ENCODE peak calls at places on chromosomes 2 and 18, in five cellular contexts. F is upper lobe of left lung, L is H54, N is breast epithelium, H is A549. D is an unnamed sample.
A peak's percentile ranks its signal among the peaks of the same experiment; 100 is the strongest.

GRCh38 chr2:203366639-203367466 is 38.7 kb downstream of the ABI2 start:
- DNase-seq in L (no peak), F (no peak), H (no peak), N (no peak), D (no peak)

GRCh38 chr2:180753809-180754761 is 226.3 kb upstream of the UBE2E3 start:
- DNase-seq in H (no peak), N (no peak), F (no peak), L (no peak), D (peak; percentile 35)

GRCh38 chr2:26613241-26614204 is 27.6 kb downstream of the CIB4 start:
- DNase-seq in N (no peak), F (peak; percentile 54), L (no peak), H (no peak), D (no peak)

GRCh38 chr2:216624251-216624650 is 9.0 kb upstream of the IGFBP2 start:
- DNase-seq in F (no peak), H (no peak), N (no peak), L (no peak), D (no peak)

GRCh38 chr2:30232027-30232800 is 880 bp downstream of the LBH start:
- DNase-seq in H (peak; percentile 47), F (peak; percentile 92), N (peak; percentile 63), L (no peak), D (peak; percentile 45)

GRCh38 chr2:26184555-26185303 is 11.8 kb downstream of the GAREM2 start:
- DNase-seq in N (no peak), F (peak; percentile 98), L (no peak), H (peak; percentile 94), D (peak; percentile 88)

GRCh38 chr2:163132850-163133249 is 294.3 kb upstream of the KCNH7 start:
- DNase-seq in L (no peak), N (no peak), H (peak; percentile 1), F (no peak), D (peak; percentile 18)

GRCh38 chr18:72762505-72763122 is 105.2 kb downstream of the NETO1 start:
- DNase-seq in L (no peak), H (peak; percentile 6), F (no peak), N (no peak), D (peak; percentile 60)

GRCh38 chr2:144659731-144660275 is 139.9 kb upstream of the ZEB2 start:
- DNase-seq in H (no peak), N (no peak), F (no peak), L (peak; percentile 43), D (peak; percentile 73)

GRCh38 chr2:141703506-141703905 is 427.3 kb downstream of the LRP1B start:
- DNase-seq in L (no peak), H (no peak), F (no peak), N (no peak), D (no peak)

GRCh38 chr18:9910071-9910470 is 3.7 kb upstream of the VAPA start:
- DNase-seq in H (no peak), L (no peak), N (no peak), F (no peak), D (no peak)

GRCh38 chr2:58981237-58981636 is 740.1 kb upstream of the FANCL start:
- DNase-seq in N (no peak), H (no peak), F (no peak), L (no peak), D (no peak)

GRCh38 chr2:195410272-195410671 is 246.8 kb upstream of the SLC39A10 start:
- DNase-seq in N (no peak), L (no peak), F (no peak), H (no peak), D (no peak)

GRCh38 chr2:26555246-26556133 is 77.6 kb upstream of the OTOF start:
- DNase-seq in L (no peak), F (no peak), N (no peak), H (peak; percentile 47), D (peak; percentile 34)

GRCh38 chr2:227407601-227408089 is 19.9 kb upstream of the SCYGR1 start:
- DNase-seq in F (no peak), N (peak; percentile 48), H (peak; percentile 46), L (no peak), D (peak; percentile 92)

GRCh38 chr18:62037012-62037742 is 144.4 kb upstream of the RNF152 start:
- DNase-seq in F (no peak), H (no peak), L (no peak), N (no peak), D (no peak)

GRCh38 chr2:110167326-110167955 is 37.4 kb downstream of the NPHP1 start:
- DNase-seq in L (no peak), N (no peak), H (no peak), F (no peak), D (no peak)

GRCh38 chr18:55732227-55733106 is 144.5 kb upstream of the TCF4 start:
- DNase-seq in N (no peak), H (no peak), F (no peak), L (no peak), D (no peak)

GRCh38 chr2:86038291-86039081 is 67.2 kb downstream of the POLR1A start:
- DNase-seq in L (no peak), F (no peak), N (no peak), H (no peak), D (peak; percentile 93)

GRCh38 chr2:222439692-222440091 is 15.3 kb downstream of the SGPP2 start:
- DNase-seq in H (no peak), L (no peak), F (no peak), N (no peak), D (no peak)

GRCh38 chr2:37604716-37605115 is 66.7 kb downstream of the CDC42EP3 start:
- DNase-seq in L (no peak), H (no peak), F (no peak), N (no peak), D (no peak)

GRCh38 chr2:206790311-206790935 is 25.0 kb downstream of the FASTKD2 start:
- DNase-seq in L (no peak), F (no peak), H (no peak), N (no peak), D (no peak)

GRCh38 chr2:18262601-18263000 is 297.9 kb downstream of the RDH14 start:
- DNase-seq in H (no peak), N (no peak), L (no peak), F (no peak), D (no peak)

GRCh38 chr2:236934656-236935055 is 151.0 kb upstream of the COPS8 start:
- DNase-seq in F (no peak), L (no peak), N (no peak), H (no peak), D (no peak)

GRCh38 chr2:235366390-235366789 is 127.5 kb upstream of the AGAP1 start:
- DNase-seq in F (no peak), L (no peak), H (no peak), N (no peak), D (no peak)

GRCh38 chr2:172288603-172289002 is 138.8 kb upstream of the ITGA6 start:
- DNase-seq in N (no peak), L (peak; percentile 26), H (no peak), F (no peak), D (no peak)

GRCh38 chr18:7979714-7980113 is 412.6 kb downstream of the PTPRM start:
- DNase-seq in F (no peak), H (no peak), N (no peak), L (no peak), D (no peak)

GRCh38 chr2:128319773-128320608 is 1.3 kb upstream of the HS6ST1 start:
- DNase-seq in F (peak; percentile 84), N (peak; percentile 14), L (no peak), H (no peak), D (peak; percentile 47)

GRCh38 chr2:128319457-128319772 is 747 bp upstream of the HS6ST1 start:
- DNase-seq in L (no peak), H (no peak), F (no peak), N (peak; percentile 16), D (no peak)

GRCh38 chr2:128317186-128317897 is 1.3 kb downstream of the HS6ST1 start:
- DNase-seq in N (peak; percentile 28), H (no peak), F (peak; percentile 87), L (no peak), D (peak; percentile 68)

GRCh38 chr2:128320609-128321420 is 2.1 kb upstream of the HS6ST1 start:
- DNase-seq in L (no peak), H (no peak), F (no peak), N (peak; percentile 15), D (no peak)

DNA sequence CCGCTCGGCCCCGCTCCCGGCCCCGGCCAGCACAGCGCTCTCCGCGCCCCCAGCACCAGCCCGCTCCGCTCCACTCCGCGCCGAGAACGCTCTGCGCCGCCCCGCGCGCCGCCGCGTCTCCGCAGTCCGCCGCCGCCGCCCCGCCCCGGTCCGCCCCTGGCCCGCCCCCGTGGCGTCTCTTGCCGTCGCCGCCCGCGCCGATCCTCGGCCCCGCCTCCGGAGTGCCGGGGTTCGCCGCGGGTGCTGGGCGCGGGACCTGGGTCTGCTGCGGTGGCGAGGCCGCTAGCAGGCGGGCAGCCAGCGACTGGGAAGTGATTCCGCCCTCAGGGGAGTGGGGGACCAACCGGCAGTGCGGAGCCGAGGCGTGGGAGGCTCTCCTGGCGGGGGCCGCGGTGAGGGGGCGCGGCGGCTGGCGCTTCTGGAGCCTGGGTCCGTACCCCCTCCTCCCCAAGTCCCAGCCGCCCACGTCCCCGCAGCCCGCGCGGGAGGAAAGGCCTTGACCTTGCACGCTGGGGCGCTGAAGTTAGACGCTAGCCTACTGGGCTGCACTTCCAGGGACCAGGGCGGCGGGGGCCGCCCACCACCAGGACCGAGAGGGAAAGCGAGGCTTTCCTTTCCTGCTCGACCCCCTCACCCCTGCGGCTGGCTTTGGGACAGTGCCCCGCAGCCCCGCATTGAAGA is at the start of gene HS6ST1:
- DNase-seq in F (peak; percentile 98), H (peak; percentile 60), L (peak; percentile 87), N (peak; percentile 81), D (peak; percentile 93)
- TF ChIP-seq POLR2A in F (no peak), H (peak; percentile 82), L (peak; percentile 85), N (no peak), D (no peak)

GRCh38 chr2:241508510-241509407 is at the start of gene STK25:
- DNase-seq in N (peak; percentile 96), F (peak; percentile 100), L (peak; percentile 99), H (peak; percentile 94), D (peak; percentile 99)
- TF ChIP-seq POLR2A in N (peak; percentile 28), F (peak; percentile 53), L (peak; percentile 63), H (peak; percentile 66), D (peak; percentile 26)

GRCh38 chr2:191013876-191014652 is at the start of gene STAT1:
- DNase-seq in H (peak; percentile 94), F (peak; percentile 99), N (peak; percentile 88), L (peak; percentile 84), D (peak; percentile 97)

GRCh38 chr2:191013617-191013875 is 425 bp downstream of the STAT1 start:
- DNase-seq in H (no peak), L (no peak), N (no peak), F (no peak), D (no peak)

GRCh38 chr2:191010887-191011885 is 2.8 kb downstream of the STAT1 start:
- DNase-seq in H (no peak), F (no peak), N (no peak), L (no peak), D (no peak)

GRCh38 chr2:191012845-191013616 is 940 bp downstream of the STAT1 start:
- DNase-seq in F (no peak), N (no peak), L (no peak), H (peak; percentile 12), D (peak; percentile 72)

DNA sequence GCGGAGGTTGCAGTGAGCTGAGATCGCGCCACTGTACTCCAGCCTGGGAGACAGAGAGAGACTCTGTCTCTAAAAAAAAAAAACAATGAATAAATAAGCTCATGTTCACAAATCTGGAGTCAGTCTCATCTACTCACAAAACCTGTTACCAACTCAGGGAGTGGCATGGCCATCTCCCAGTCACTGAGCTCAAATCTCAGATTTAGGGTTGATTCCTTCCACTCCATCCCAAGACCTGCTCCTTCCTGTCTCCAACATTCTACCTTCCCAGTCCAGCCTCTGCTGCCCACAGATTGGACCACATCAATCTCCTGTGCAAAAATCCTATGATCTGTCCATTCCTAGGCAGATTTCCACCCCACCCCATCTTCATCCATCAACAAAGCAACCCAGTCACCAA is 1.6 kb downstream of the STAT1 start:
- DNase-seq in F (no peak), H (no peak), L (no peak), N (no peak), D (no peak)
- TF ChIP-seq POLR2A in F (no peak), H (no peak), L (no peak), N (no peak), D (no peak)

GRCh38 chr2:74424995-74425406 is 3.5 kb downstream of the WDR54 start:
- DNase-seq in L (no peak), N (no peak), H (no peak), F (no peak), D (no peak)
- TF ChIP-seq POLR2A in L (no peak), N (no peak), H (no peak), F (no peak), D (no peak)

D was measured in NB4.